ENCODE peak calls at places on chromosomes 7 and 10, in six cellular contexts. W is OCI-LY7, H is neural progenitor cell, M is thoracic aorta, U is heart left ventricle, T is endothelial cell of umbilical vein. S is an unnamed sample.

GRCh38 chr10:3077506-3077905 is 10.2 kb downstream of the PFKP start:
- DNase-seq in W (no peak), H (no peak), M (no peak), U (no peak), T (no peak), S (no peak)

GRCh38 chr10:100826983-100827818 is 81.8 kb downstream of the PAX2 start:
- DNase-seq in W (no peak), H (peak; percentile 78), M (no peak), U (no peak), T (no peak), S (no peak)

GRCh38 chr10:112559328-112559727 is 112.3 kb downstream of the VTI1A start:
- DNase-seq in W (no peak), H (no peak), M (no peak), U (no peak), T (no peak), S (no peak)

GRCh38 chr10:71006497-71006896 is 118.1 kb upstream of the PCBD1 start:
- DNase-seq in W (no peak), H (peak; percentile 85), M (no peak), U (no peak), T (no peak), S (no peak)

GRCh38 chr7:41007351-41007751 is 695.5 kb downstream of the INHBA start:
- DNase-seq in W (no peak), H (no peak), M (no peak), U (no peak), T (no peak), S (no peak)

GRCh38 chr7:43658718-43659548 is 70.4 kb downstream of the COA1 start:
- DNase-seq in W (no peak), H (no peak), M (no peak), U (no peak), T (peak; percentile 36), S (no peak)

GRCh38 chr10:69335063-69335587 is 56.8 kb downstream of the HK1 start:
- DNase-seq in W (no peak), H (no peak), M (no peak), U (peak; percentile 65), T (peak; percentile 62), S (no peak)

GRCh38 chr10:99999319-100000108 is 10.2 kb downstream of the DNMBP start:
- DNase-seq in W (no peak), H (no peak), M (no peak), U (no peak), T (no peak), S (no peak)

GRCh38 chr10:130453721-130454542 is 317.7 kb downstream of the GLRX3 start:
- DNase-seq in W (no peak), H (no peak), M (no peak), U (no peak), T (no peak), S (no peak)

GRCh38 chr10:109914966-109915365 is 8.3 kb downstream of the XPNPEP1 start:
- DNase-seq in W (peak; percentile 81), H (no peak), M (no peak), U (no peak), T (peak; percentile 81), S (peak; percentile 78)

GRCh38 chr7:127844707-127845331 is 186.4 kb downstream of the LRRC4 start:
- DNase-seq in W (no peak), H (no peak), M (no peak), U (no peak), T (peak; percentile 79), S (no peak)

GRCh38 chr10:88260329-88261051 is 322.6 kb downstream of the RNLS start:
- DNase-seq in W (no peak), H (no peak), M (no peak), U (no peak), T (no peak), S (no peak)

GRCh38 chr7:25032774-25033743 is 53.1 kb upstream of the OSBPL3 start:
- DNase-seq in W (no peak), H (no peak), M (no peak), U (no peak), T (no peak), S (no peak)

GRCh38 chr7:130476287-130477001 is 15.4 kb upstream of the MEST start:
- DNase-seq in W (no peak), H (no peak), M (no peak), U (no peak), T (no peak), S (no peak)

GRCh38 chr10:75418712-75419111 is 12.7 kb upstream of the LRMDA start:
- DNase-seq in W (no peak), H (no peak), M (no peak), U (no peak), T (no peak), S (no peak)

GRCh38 chr7:122767339-122767738 is 64.6 kb upstream of the RNF148 start:
- DNase-seq in W (no peak), H (peak; percentile 74), M (no peak), U (no peak), T (no peak), S (no peak)

GRCh38 chr10:79055100-79055782 is 13.5 kb upstream of the ZMIZ1 start:
- DNase-seq in W (no peak), H (no peak), M (no peak), U (peak; percentile 2), T (no peak), S (no peak)

GRCh38 chr10:79057481-79058275 is 11.1 kb upstream of the ZMIZ1 start:
- DNase-seq in W (no peak), H (no peak), M (no peak), U (no peak), T (no peak), S (no peak)

GRCh38 chr10:79056361-79056735 is 12.4 kb upstream of the ZMIZ1 start:
- DNase-seq in W (no peak), H (no peak), M (no peak), U (no peak), T (no peak), S (no peak)

GRCh38 chr10:79055892-79056291 is 12.9 kb upstream of the ZMIZ1 start:
- DNase-seq in W (no peak), H (no peak), M (no peak), U (no peak), T (no peak), S (no peak)

DNA sequence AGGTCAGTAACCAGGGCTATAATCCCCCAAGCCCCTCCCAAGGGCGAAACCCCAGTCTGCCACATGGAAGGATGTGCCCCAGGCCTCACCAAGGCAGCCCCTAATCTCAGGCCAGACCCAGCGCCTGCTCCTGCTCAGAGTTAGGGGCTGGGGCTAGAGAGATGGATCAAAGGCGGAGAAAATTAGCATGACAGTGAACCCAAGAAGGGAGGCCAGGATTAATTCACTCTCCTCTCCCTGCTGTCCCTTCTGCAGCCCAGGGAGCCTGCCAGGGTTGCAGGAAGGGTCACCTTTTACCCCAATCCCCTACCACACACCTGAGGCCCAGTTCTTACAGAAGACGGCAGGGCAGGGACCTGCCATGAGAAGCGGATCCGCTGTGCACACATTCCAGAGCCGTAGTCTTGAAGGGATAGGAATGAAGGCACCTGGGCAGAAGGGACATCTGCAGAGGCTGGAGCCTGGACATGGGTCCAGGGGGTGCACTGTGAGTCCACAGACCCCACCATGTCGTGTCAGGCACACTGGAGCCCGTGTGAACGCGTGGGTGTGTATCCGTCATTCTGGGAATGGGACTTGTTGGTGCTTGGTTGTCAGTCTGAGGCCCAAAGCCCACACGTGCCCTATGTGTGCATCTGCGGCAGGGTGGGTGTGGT is 11.9 kb upstream of the ZMIZ1 start:
- DNase-seq in W (no peak), H (peak; percentile 48), M (no peak), U (no peak), T (no peak), S (no peak)
- H3K27ac ChIP-seq in W (no peak overlapping the region), H (no peak overlapping the region), M (no peak overlapping the region), U (no peak overlapping the region), T (no peak overlapping the region), S (no peak overlapping the region)

DNA sequence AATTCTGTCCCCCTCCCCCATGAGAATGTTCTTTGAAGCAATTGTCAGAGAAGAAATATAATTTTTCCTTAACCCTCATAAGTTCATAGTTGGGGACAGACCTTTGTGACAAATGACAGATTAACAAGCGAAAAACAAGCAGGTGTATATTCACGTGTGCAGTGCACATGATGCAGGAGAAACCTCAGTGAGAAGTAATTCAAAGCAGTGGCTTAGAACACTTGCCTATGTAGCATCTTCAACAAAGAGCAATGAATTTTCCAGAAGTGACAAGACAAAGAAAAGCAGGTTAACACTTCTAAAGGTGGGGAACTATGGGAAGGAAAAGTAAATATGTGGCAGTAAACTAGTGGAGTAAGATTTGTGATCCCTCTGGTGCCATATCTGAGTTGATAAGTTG is 65.8 kb downstream of the MCU start:
- DNase-seq in W (no peak), H (no peak), M (no peak), U (no peak), T (no peak), S (no peak)
- H3K27ac ChIP-seq in W (no peak overlapping the region), H (no peak overlapping the region), M (no peak overlapping the region), U (no peak overlapping the region), T (no peak overlapping the region), S (no peak overlapping the region)

DNA sequence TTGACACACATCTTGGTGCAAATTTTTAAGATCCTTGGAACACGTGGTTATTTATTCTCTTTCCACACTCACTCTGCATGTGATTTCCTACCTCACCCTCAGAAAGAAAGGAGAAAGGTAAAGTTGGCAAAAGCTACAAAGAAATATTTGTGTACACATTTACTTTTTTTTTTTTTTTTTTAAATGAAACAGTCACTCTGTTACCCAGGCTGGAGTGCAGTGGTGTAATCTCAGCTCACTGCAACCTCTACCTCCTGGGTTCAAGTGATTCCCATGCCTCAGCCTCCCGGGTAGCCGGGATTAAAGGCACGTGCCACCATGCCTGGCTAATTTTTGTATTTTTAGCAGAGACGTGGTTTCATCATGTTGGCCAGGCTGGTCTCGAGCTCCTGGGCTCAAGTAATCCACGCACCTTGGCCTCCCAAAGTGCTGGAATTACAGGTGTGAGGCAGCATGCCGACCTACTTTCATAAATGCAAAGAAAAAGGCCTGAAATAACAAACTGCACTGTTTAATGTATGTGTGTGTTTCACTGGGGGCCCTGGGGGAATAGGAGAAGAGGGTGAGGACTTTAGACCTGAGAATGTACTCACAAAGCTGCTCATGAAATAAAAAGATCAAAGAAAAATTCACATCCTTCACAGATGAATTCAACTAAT is 71.6 kb upstream of the GRID1 start:
- DNase-seq in W (no peak), H (no peak), M (no peak), U (no peak), T (no peak), S (no peak)
- H3K27ac ChIP-seq in W (peak overlapping the region; percentile 4), H (no peak overlapping the region), M (no peak overlapping the region), U (no peak overlapping the region), T (no peak overlapping the region), S (no peak overlapping the region)

GRCh38 chr10:90935581-90936292 is 14.8 kb upstream of the ANKRD1 start:
- DNase-seq in W (no peak), H (no peak), M (no peak), U (no peak), T (peak; percentile 36), S (no peak)
- H3K27ac ChIP-seq in W (no peak overlapping the region), H (no peak overlapping the region), M (peak overlapping the region; percentile 51), U (no peak overlapping the region), T (no peak overlapping the region), S (no peak overlapping the region)

GRCh38 chr7:158406364-158406763 is 181.3 kb downstream of the PTPRN2 start:
- DNase-seq in W (no peak), H (no peak), M (no peak), U (no peak), T (no peak), S (no peak)
- H3K27ac ChIP-seq in W (no peak overlapping the region), H (no peak overlapping the region), M (no peak overlapping the region), U (no peak overlapping the region), T (no peak overlapping the region), S (no peak overlapping the region)

GRCh38 chr7:101321491-101322401 is at the start of gene IFT22:
- DNase-seq in W (peak; percentile 98), H (peak; percentile 99), M (peak; percentile 74), U (peak; percentile 95), T (peak; percentile 86), S (no peak)
- H3K27ac ChIP-seq in W (peak within 1 kb of the TSS; percentile 48), H (no peak within 1 kb of the TSS), M (peak within 1 kb of the TSS; percentile 58), U (peak within 1 kb of the TSS; percentile 85), T (peak within 1 kb of the TSS; percentile 9), S (peak within 1 kb of the TSS; percentile 22)